ENCODE peak calls at places on chromosomes 7 and 10, in eight cellular contexts. A is mammary epithelial cell; K is A549; F is CD8-positive, alpha-beta T cell; I is stimulated activated CD4-positive, alpha-beta T cell treated with anti-CD3 and anti-CD28 coated beads, TNF-alpha, amount 100 ng/mL, for 48 hours; X is RCC 7860; Y is nucleus accumbens; O is GM12865. P is an unnamed sample.

GRCh38 chr10:103889121-103889720 is 28.8 kb downstream of the STN1 start:
- DNase-seq in Y (no peak), F (no peak), X (no peak), K (no peak), O (no peak), I (no peak), A (no peak), P (no peak)

GRCh38 chr7:84729284-84729683 is 457.6 kb downstream of the SEMA3D start:
- DNase-seq in K (peak; percentile 15), A (no peak), X (peak; percentile 20), O (no peak), Y (no peak), I (no peak), F (no peak), P (no peak)

GRCh38 chr10:108789911-108790310 is 1133.4 kb downstream of the XPNPEP1 start:
- DNase-seq in I (no peak), O (peak; percentile 38), X (peak; percentile 84), A (peak; percentile 50), F (no peak), Y (no peak), K (no peak), P (no peak)

GRCh38 chr10:4353964-4354363 is 472.0 kb upstream of the AKR1E2 start:
- DNase-seq in Y (no peak), O (no peak), K (peak; percentile 60), X (peak; percentile 71), I (no peak), A (peak; percentile 83), F (no peak), P (no peak)

GRCh38 chr10:113007343-113007771 is 57.3 kb downstream of the TCF7L2 start:
- DNase-seq in A (no peak), K (no peak), O (peak; percentile 7), X (no peak), Y (no peak), F (peak; percentile 36), I (no peak), P (no peak)

GRCh38 chr7:29412912-29413311 is 150.7 kb upstream of the PRR15 start:
- DNase-seq in F (no peak), O (no peak), Y (no peak), I (no peak), A (no peak), X (no peak), K (no peak), P (no peak)

GRCh38 chr10:23344251-23344841 is at the start of gene C10orf67:
- DNase-seq in X (no peak), A (peak; percentile 43), O (no peak), I (no peak), F (peak; percentile 22), K (peak; percentile 3), Y (peak; percentile 30), P (no peak)

GRCh38 chr10:93309062-93309461 is 173.1 kb downstream of the MYOF start:
- DNase-seq in A (no peak), K (peak; percentile 32), O (no peak), X (peak; percentile 28), F (no peak), I (no peak), Y (no peak), P (no peak)

GRCh38 chr7:81846398-81846797 is 76.6 kb upstream of the HGF start:
- DNase-seq in Y (no peak), A (no peak), O (peak; percentile 57), F (no peak), K (peak; percentile 10), I (no peak), X (no peak), P (peak; percentile 54)

P was measured in SJSA1.